ENCODE peak calls at places on chromosomes 3 and 15, in nine cellular contexts. One of them, this sample, is unnamed. For H3K36me3, the result is how much of the 10 kb centered on the place peaks cover.

GRCh38 chr3:126531051-126531330 is 7.0 kb downstream of the CHST13 start:
- DNase-seq in CD4-positive, CD25-positive, alpha-beta regulatory T cell: no peak
- DNase-seq in left lung: no peak
- DNase-seq in BJ: no peak
- DNase-seq in right lobe of liver: peak
- DNase-seq in PC-3: no peak
- DNase-seq in upper lobe of left lung: no peak
- DNase-seq in CD8-positive, alpha-beta T cell: no peak
- DNase-seq in GM23338: no peak
- DNase-seq in this sample: no peak

GRCh38 chr3:139532996-139533395 is 6.5 kb downstream of the RBP1 start:
- DNase-seq in right lobe of liver: no peak
- DNase-seq in CD8-positive, alpha-beta T cell: no peak
- DNase-seq in left lung: no peak
- DNase-seq in upper lobe of left lung: no peak
- DNase-seq in PC-3: no peak
- DNase-seq in CD4-positive, CD25-positive, alpha-beta regulatory T cell: no peak
- DNase-seq in GM23338: no peak
- DNase-seq in BJ: no peak
- DNase-seq in this sample: no peak

GRCh38 chr3:63228677-63229076 is 49.4 kb upstream of the SYNPR start:
- DNase-seq in CD4-positive, CD25-positive, alpha-beta regulatory T cell: no peak
- DNase-seq in GM23338: peak
- DNase-seq in left lung: no peak
- DNase-seq in BJ: no peak
- DNase-seq in CD8-positive, alpha-beta T cell: no peak
- DNase-seq in PC-3: peak
- DNase-seq in upper lobe of left lung: no peak
- DNase-seq in right lobe of liver: no peak
- DNase-seq in this sample: no peak

GRCh38 chr3:190326930-190327329 is 4.7 kb upstream of the CLDN1 start:
- DNase-seq in left lung: no peak
- DNase-seq in upper lobe of left lung: no peak
- DNase-seq in CD4-positive, CD25-positive, alpha-beta regulatory T cell: no peak
- DNase-seq in GM23338: no peak
- DNase-seq in CD8-positive, alpha-beta T cell: no peak
- DNase-seq in BJ: peak
- DNase-seq in right lobe of liver: no peak
- DNase-seq in PC-3: peak
- DNase-seq in this sample: no peak

GRCh38 chr15:98799461-98799971 is 151.2 kb downstream of the IGF1R start:
- DNase-seq in GM23338: peak
- DNase-seq in PC-3: no peak
- DNase-seq in CD8-positive, alpha-beta T cell: no peak
- DNase-seq in BJ: no peak
- DNase-seq in upper lobe of left lung: no peak
- DNase-seq in right lobe of liver: no peak
- DNase-seq in CD4-positive, CD25-positive, alpha-beta regulatory T cell: no peak
- DNase-seq in left lung: no peak
- DNase-seq in this sample: no peak

GRCh38 chr3:193040836-193041672 is 123.4 kb upstream of the MB21D2 start:
- DNase-seq in GM23338: peak
- DNase-seq in CD4-positive, CD25-positive, alpha-beta regulatory T cell: peak
- DNase-seq in BJ: no peak
- DNase-seq in CD8-positive, alpha-beta T cell: no peak
- DNase-seq in PC-3: peak
- DNase-seq in upper lobe of left lung: no peak
- DNase-seq in left lung: no peak
- DNase-seq in right lobe of liver: no peak
- DNase-seq in this sample: peak

GRCh38 chr3:17733768-17734167 is 8.7 kb downstream of the TBC1D5 start:
- DNase-seq in GM23338: no peak
- DNase-seq in right lobe of liver: no peak
- DNase-seq in CD8-positive, alpha-beta T cell: no peak
- DNase-seq in left lung: no peak
- DNase-seq in CD4-positive, CD25-positive, alpha-beta regulatory T cell: no peak
- DNase-seq in upper lobe of left lung: no peak
- DNase-seq in PC-3: no peak
- DNase-seq in BJ: no peak
- DNase-seq in this sample: no peak

GRCh38 chr3:54954019-54954418 is 26.2 kb upstream of the LRTM1 start:
- DNase-seq in GM23338: peak
- DNase-seq in CD4-positive, CD25-positive, alpha-beta regulatory T cell: no peak
- DNase-seq in right lobe of liver: no peak
- DNase-seq in left lung: no peak
- DNase-seq in PC-3: peak
- DNase-seq in upper lobe of left lung: no peak
- DNase-seq in CD8-positive, alpha-beta T cell: no peak
- DNase-seq in BJ: peak
- DNase-seq in this sample: no peak

GRCh38 chr15:73172508-73172907 is 120.2 kb downstream of the NEO1 start:
- DNase-seq in GM23338: no peak
- DNase-seq in PC-3: no peak
- DNase-seq in CD8-positive, alpha-beta T cell: no peak
- DNase-seq in CD4-positive, CD25-positive, alpha-beta regulatory T cell: no peak
- DNase-seq in BJ: no peak
- DNase-seq in left lung: no peak
- DNase-seq in upper lobe of left lung: no peak
- DNase-seq in right lobe of liver: no peak
- DNase-seq in this sample: no peak

GRCh38 chr3:69200384-69201068 is 78.1 kb upstream of the LMOD3 start:
- DNase-seq in right lobe of liver: peak
- DNase-seq in CD8-positive, alpha-beta T cell: no peak
- DNase-seq in GM23338: peak
- DNase-seq in left lung: no peak
- DNase-seq in BJ: peak
- DNase-seq in upper lobe of left lung: peak
- DNase-seq in PC-3: peak
- DNase-seq in CD4-positive, CD25-positive, alpha-beta regulatory T cell: peak
- DNase-seq in this sample: no peak

GRCh38 chr3:110944782-110945181 is 126.8 kb upstream of the NECTIN3 start:
- DNase-seq in CD4-positive, CD25-positive, alpha-beta regulatory T cell: no peak
- DNase-seq in right lobe of liver: no peak
- DNase-seq in PC-3: no peak
- DNase-seq in GM23338: no peak
- DNase-seq in upper lobe of left lung: no peak
- DNase-seq in left lung: no peak
- DNase-seq in BJ: no peak
- DNase-seq in CD8-positive, alpha-beta T cell: no peak
- DNase-seq in this sample: no peak

GRCh38 chr3:132461544-132461943 is 44.2 kb downstream of the DNAJC13 start:
- DNase-seq in right lobe of liver: no peak
- DNase-seq in BJ: no peak
- DNase-seq in PC-3: no peak
- DNase-seq in GM23338: no peak
- DNase-seq in CD4-positive, CD25-positive, alpha-beta regulatory T cell: no peak
- DNase-seq in upper lobe of left lung: no peak
- DNase-seq in left lung: no peak
- DNase-seq in CD8-positive, alpha-beta T cell: no peak
- DNase-seq in this sample: no peak
- H3K36me3 ChIP-seq in right lobe of liver: under half
- H3K36me3 ChIP-seq in BJ: under half
- H3K36me3 ChIP-seq in PC-3: under half
- H3K36me3 ChIP-seq in GM23338: under half
- H3K36me3 ChIP-seq in CD4-positive, CD25-positive, alpha-beta regulatory T cell: half or more
- H3K36me3 ChIP-seq in upper lobe of left lung: half or more
- H3K36me3 ChIP-seq in left lung: under half
- H3K36me3 ChIP-seq in CD8-positive, alpha-beta T cell: under half
- H3K36me3 ChIP-seq in this sample: under half

DNA sequence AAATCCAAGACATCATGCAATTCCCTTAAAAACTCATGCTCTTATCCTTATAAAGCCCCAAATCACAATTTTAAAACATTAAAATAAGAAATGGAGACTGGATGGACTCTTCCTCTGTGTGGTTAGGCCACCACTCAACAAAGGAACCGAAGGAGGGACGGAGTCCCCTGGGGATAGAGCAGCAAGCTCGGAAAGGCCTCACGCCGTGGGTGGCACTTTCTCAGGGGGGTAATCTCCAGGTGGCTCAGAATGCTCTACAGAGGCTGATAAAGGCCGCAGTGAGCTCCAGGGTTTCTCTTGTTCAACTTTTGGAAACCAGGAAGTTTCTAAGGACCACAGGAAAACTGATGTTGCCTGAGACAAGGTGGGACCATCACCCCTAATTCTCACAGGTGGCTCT is 23.2 kb downstream of the CCR9 start:
- DNase-seq in right lobe of liver: no peak
- DNase-seq in CD8-positive, alpha-beta T cell: no peak
- DNase-seq in PC-3: no peak
- DNase-seq in left lung: no peak
- DNase-seq in upper lobe of left lung: no peak
- DNase-seq in CD4-positive, CD25-positive, alpha-beta regulatory T cell: no peak
- DNase-seq in GM23338: no peak
- DNase-seq in BJ: no peak
- DNase-seq in this sample: no peak
- H3K4me3 ChIP-seq in right lobe of liver: no peak
- H3K4me3 ChIP-seq in CD8-positive, alpha-beta T cell: no peak
- H3K4me3 ChIP-seq in PC-3: no peak
- H3K4me3 ChIP-seq in left lung: no peak
- H3K4me3 ChIP-seq in upper lobe of left lung: no peak
- H3K4me3 ChIP-seq in CD4-positive, CD25-positive, alpha-beta regulatory T cell: no peak
- H3K4me3 ChIP-seq in GM23338: no peak
- H3K4me3 ChIP-seq in BJ: no peak
- H3K4me3 ChIP-seq in this sample: no peak

GRCh38 chr3:179256813-179257212 is 5.9 kb upstream of the KCNMB3 start:
- DNase-seq in upper lobe of left lung: no peak
- DNase-seq in BJ: no peak
- DNase-seq in right lobe of liver: no peak
- DNase-seq in CD4-positive, CD25-positive, alpha-beta regulatory T cell: no peak
- DNase-seq in left lung: no peak
- DNase-seq in PC-3: no peak
- DNase-seq in GM23338: no peak
- DNase-seq in CD8-positive, alpha-beta T cell: no peak
- DNase-seq in this sample: no peak

GRCh38 chr3:179247289-179248020 is 3.5 kb downstream of the KCNMB3 start:
- DNase-seq in PC-3: no peak
- DNase-seq in BJ: no peak
- DNase-seq in left lung: no peak
- DNase-seq in upper lobe of left lung: no peak
- DNase-seq in GM23338: no peak
- DNase-seq in CD4-positive, CD25-positive, alpha-beta regulatory T cell: no peak
- DNase-seq in right lobe of liver: no peak
- DNase-seq in CD8-positive, alpha-beta T cell: no peak
- DNase-seq in this sample: no peak

DNA sequence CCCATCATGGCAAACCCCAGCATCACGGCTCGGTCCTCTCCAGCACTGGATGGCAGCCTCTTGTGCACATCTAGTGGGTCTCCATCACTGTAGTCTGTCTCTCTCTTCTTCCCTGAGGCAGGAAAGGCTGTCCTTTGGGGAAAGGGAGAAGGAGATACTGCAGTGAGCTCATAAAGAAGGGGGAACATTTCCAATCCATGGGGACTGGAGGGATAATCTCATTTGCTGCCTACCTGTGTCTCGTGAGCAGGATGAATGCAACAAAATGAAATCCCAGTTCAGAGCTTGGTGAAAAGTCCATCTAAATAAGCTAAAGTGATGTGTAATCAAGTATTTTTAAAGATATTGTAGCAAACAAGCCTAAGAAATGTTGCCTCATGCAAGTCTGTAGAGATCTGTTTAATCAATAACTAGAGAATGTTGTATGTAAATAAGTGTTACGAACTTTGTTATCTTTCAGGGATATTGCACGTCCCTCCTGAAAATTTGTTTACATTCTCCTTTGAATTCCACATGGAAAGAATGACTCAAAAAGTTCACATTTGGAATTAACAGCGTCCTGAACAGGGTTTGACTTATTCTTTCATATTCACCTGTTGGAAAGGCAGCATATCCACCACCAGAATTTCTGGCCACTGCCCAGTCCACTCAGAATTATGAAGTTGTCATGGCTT is at the start of gene KCNMB3:
- DNase-seq in GM23338: no peak
- DNase-seq in CD8-positive, alpha-beta T cell: no peak
- DNase-seq in CD4-positive, CD25-positive, alpha-beta regulatory T cell: no peak
- DNase-seq in right lobe of liver: no peak
- DNase-seq in BJ: no peak
- DNase-seq in PC-3: no peak
- DNase-seq in upper lobe of left lung: no peak
- DNase-seq in left lung: no peak
- DNase-seq in this sample: no peak
- H3K36me3 ChIP-seq in GM23338: under half
- H3K36me3 ChIP-seq in CD8-positive, alpha-beta T cell: under half
- H3K36me3 ChIP-seq in CD4-positive, CD25-positive, alpha-beta regulatory T cell: under half
- H3K36me3 ChIP-seq in right lobe of liver: under half
- H3K36me3 ChIP-seq in BJ: under half
- H3K36me3 ChIP-seq in PC-3: under half
- H3K36me3 ChIP-seq in upper lobe of left lung: under half
- H3K36me3 ChIP-seq in left lung: under half
- H3K36me3 ChIP-seq in this sample: under half

GRCh38 chr3:184334470-184335158 is 2.8 kb upstream of the FAM131A start:
- DNase-seq in GM23338: no peak
- DNase-seq in right lobe of liver: no peak
- DNase-seq in left lung: no peak
- DNase-seq in CD8-positive, alpha-beta T cell: no peak
- DNase-seq in BJ: no peak
- DNase-seq in PC-3: peak
- DNase-seq in upper lobe of left lung: no peak
- DNase-seq in CD4-positive, CD25-positive, alpha-beta regulatory T cell: peak
- DNase-seq in this sample: no peak

GRCh38 chr3:184332370-184333090 is 4.9 kb upstream of the FAM131A start:
- DNase-seq in upper lobe of left lung: no peak
- DNase-seq in right lobe of liver: no peak
- DNase-seq in GM23338: no peak
- DNase-seq in CD4-positive, CD25-positive, alpha-beta regulatory T cell: no peak
- DNase-seq in BJ: peak
- DNase-seq in CD8-positive, alpha-beta T cell: no peak
- DNase-seq in left lung: no peak
- DNase-seq in PC-3: peak
- DNase-seq in this sample: no peak

GRCh38 chr3:184333190-184333589 is 4.2 kb upstream of the FAM131A start:
- DNase-seq in left lung: no peak
- DNase-seq in BJ: no peak
- DNase-seq in PC-3: no peak
- DNase-seq in CD4-positive, CD25-positive, alpha-beta regulatory T cell: no peak
- DNase-seq in upper lobe of left lung: no peak
- DNase-seq in CD8-positive, alpha-beta T cell: no peak
- DNase-seq in right lobe of liver: no peak
- DNase-seq in GM23338: no peak
- DNase-seq in this sample: no peak

GRCh38 chr3:184335291-184335660 is 2.1 kb upstream of the FAM131A start:
- DNase-seq in BJ: no peak
- DNase-seq in CD4-positive, CD25-positive, alpha-beta regulatory T cell: peak
- DNase-seq in right lobe of liver: no peak
- DNase-seq in PC-3: no peak
- DNase-seq in left lung: no peak
- DNase-seq in GM23338: peak
- DNase-seq in CD8-positive, alpha-beta T cell: no peak
- DNase-seq in upper lobe of left lung: no peak
- DNase-seq in this sample: no peak

GRCh38 chr3:184333700-184334099 is 3.7 kb upstream of the FAM131A start:
- DNase-seq in right lobe of liver: no peak
- DNase-seq in CD8-positive, alpha-beta T cell: no peak
- DNase-seq in GM23338: no peak
- DNase-seq in BJ: no peak
- DNase-seq in left lung: no peak
- DNase-seq in CD4-positive, CD25-positive, alpha-beta regulatory T cell: no peak
- DNase-seq in upper lobe of left lung: no peak
- DNase-seq in PC-3: no peak
- DNase-seq in this sample: no peak
- H3K4me3 ChIP-seq in right lobe of liver: no peak
- H3K4me3 ChIP-seq in CD8-positive, alpha-beta T cell: no peak
- H3K4me3 ChIP-seq in GM23338: no peak
- H3K4me3 ChIP-seq in BJ: no peak
- H3K4me3 ChIP-seq in left lung: no peak
- H3K4me3 ChIP-seq in CD4-positive, CD25-positive, alpha-beta regulatory T cell: no peak
- H3K4me3 ChIP-seq in upper lobe of left lung: no peak
- H3K4me3 ChIP-seq in PC-3: no peak
- H3K4me3 ChIP-seq in this sample: no peak

This sample was measured in naive thymus-derived CD4-positive, alpha-beta T cell.